ENCODE peak calls at places on chromosomes 2 and 18, in four cellular contexts. One of them, this sample, is unnamed. For H3K79me2, the result is how much of the 10 kb centered on the place peaks cover.

GRCh38 chr2:133888816-133889215 is 320.6 kb upstream of the NCKAP5 start:
- DNase-seq in H1: no peak
- DNase-seq in HepG2: no peak
- DNase-seq in GM12878: no peak
- DNase-seq in this sample: no peak

GRCh38 chr18:78768655-78769501 is 210.7 kb upstream of the SALL3 start:
- DNase-seq in H1: no peak
- DNase-seq in HepG2: no peak
- DNase-seq in GM12878: no peak
- DNase-seq in this sample: no peak

GRCh38 chr2:172328103-172328835 is 99.1 kb upstream of the ITGA6 start:
- DNase-seq in H1: no peak
- DNase-seq in HepG2: no peak
- DNase-seq in GM12878: no peak
- DNase-seq in this sample: no peak

GRCh38 chr2:20179755-20180594 is 45.0 kb downstream of the SDC1 start:
- DNase-seq in H1: no peak
- DNase-seq in HepG2: peak
- DNase-seq in GM12878: no peak
- DNase-seq in this sample: peak

GRCh38 chr18:57793630-57793986 is 9.5 kb downstream of the ATP8B1 start:
- DNase-seq in H1: no peak
- DNase-seq in HepG2: no peak
- DNase-seq in GM12878: no peak
- DNase-seq in this sample: no peak

GRCh38 chr2:55309441-55309840 is 40.4 kb upstream of the MTIF2 start:
- DNase-seq in H1: no peak
- DNase-seq in HepG2: no peak
- DNase-seq in GM12878: no peak
- DNase-seq in this sample: no peak

GRCh38 chr18:44841221-44841620 is 160.5 kb downstream of the SETBP1 start:
- DNase-seq in H1: no peak
- DNase-seq in HepG2: no peak
- DNase-seq in GM12878: no peak
- DNase-seq in this sample: no peak

GRCh38 chr18:79380816-79381806 is 14.6 kb upstream of the NFATC1 start:
- DNase-seq in H1: peak
- DNase-seq in HepG2: peak
- DNase-seq in GM12878: no peak
- DNase-seq in this sample: peak

GRCh38 chr2:240964854-240965295 is 33.5 kb upstream of the SNED1 start:
- DNase-seq in H1: peak
- DNase-seq in HepG2: no peak
- DNase-seq in GM12878: no peak
- DNase-seq in this sample: no peak

GRCh38 chr2:237774811-237775553 is 23.6 kb upstream of the RBM44 start:
- DNase-seq in H1: peak
- DNase-seq in HepG2: peak
- DNase-seq in GM12878: peak
- DNase-seq in this sample: peak

DNA sequence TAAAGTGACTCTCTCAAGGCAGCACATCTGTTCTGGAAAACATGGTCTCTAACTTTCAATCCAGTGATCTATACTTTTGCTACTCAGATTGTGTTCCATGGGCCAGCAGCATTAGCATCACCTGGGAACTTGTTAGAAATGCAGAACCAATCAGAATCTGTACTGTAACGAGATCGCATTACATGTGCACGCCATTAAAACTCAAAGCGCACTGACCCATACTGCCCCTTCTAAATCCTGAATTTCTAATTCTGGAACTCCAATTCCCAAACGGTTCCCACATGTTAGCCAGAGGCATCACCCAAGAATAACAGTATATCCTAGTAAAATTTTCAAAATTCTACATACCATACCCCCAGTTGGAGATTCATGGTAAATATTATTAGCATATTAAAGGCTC is 10.5 kb upstream of the DCTN1 start:
- DNase-seq in H1: no peak
- DNase-seq in HepG2: no peak
- DNase-seq in GM12878: no peak
- DNase-seq in this sample: no peak
- H3K79me2 ChIP-seq in H1: half or more
- H3K79me2 ChIP-seq in HepG2: half or more
- H3K79me2 ChIP-seq in GM12878: under half
- H3K79me2 ChIP-seq in this sample: under half

DNA sequence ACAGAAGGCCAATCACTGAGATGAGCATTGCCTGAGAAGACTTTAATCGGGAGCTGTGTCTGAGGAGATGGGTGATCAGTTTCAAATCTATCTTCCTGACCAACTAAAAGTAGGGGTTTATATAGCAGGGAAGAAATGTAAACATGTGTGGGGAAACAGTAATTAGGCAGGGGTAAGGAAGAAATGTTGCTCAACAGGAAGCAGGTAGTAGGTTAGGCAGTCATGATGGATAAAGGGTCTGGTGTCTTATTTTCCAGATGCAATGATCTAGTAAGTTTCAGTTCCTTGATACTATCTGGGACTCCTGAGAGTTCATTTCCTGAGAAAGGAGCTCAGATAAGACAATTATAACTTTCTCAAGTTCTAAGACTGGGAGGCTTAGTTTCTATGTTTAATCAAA is 33.8 kb upstream of the DNAJC10 start:
- DNase-seq in H1: no peak
- DNase-seq in HepG2: no peak
- DNase-seq in GM12878: no peak
- DNase-seq in this sample: no peak
- TF ChIP-seq HDAC6 in H1: no peak
- TF ChIP-seq HDAC6 in HepG2: no peak
- TF ChIP-seq HDAC6 in GM12878: no peak
- TF ChIP-seq HDAC6 in this sample: no peak

GRCh38 chr2:128302011-128302743 is 16.5 kb downstream of the HS6ST1 start:
- DNase-seq in H1: no peak
- DNase-seq in HepG2: no peak
- DNase-seq in GM12878: no peak
- DNase-seq in this sample: no peak
- H3K79me2 ChIP-seq in H1: half or more
- H3K79me2 ChIP-seq in HepG2: half or more
- H3K79me2 ChIP-seq in GM12878: under half
- H3K79me2 ChIP-seq in this sample: under half

GRCh38 chr18:36328385-36328858 is 30.9 kb downstream of the FHOD3 start:
- DNase-seq in H1: peak
- DNase-seq in HepG2: no peak
- DNase-seq in GM12878: no peak
- DNase-seq in this sample: no peak
- TF ChIP-seq HDAC6 in H1: no peak
- TF ChIP-seq HDAC6 in HepG2: no peak
- TF ChIP-seq HDAC6 in GM12878: no peak
- TF ChIP-seq HDAC6 in this sample: no peak

GRCh38 chr2:86201951-86202692 is 2.9 kb downstream of the MRPL35 start:
- DNase-seq in H1: no peak
- DNase-seq in HepG2: no peak
- DNase-seq in GM12878: no peak
- DNase-seq in this sample: peak
- H3K79me2 ChIP-seq in H1: under half
- H3K79me2 ChIP-seq in HepG2: under half
- H3K79me2 ChIP-seq in GM12878: under half
- H3K79me2 ChIP-seq in this sample: half or more

GRCh38 chr18:73613706-73614340 is 533.8 kb downstream of the FBXO15 start:
- DNase-seq in H1: no peak
- DNase-seq in HepG2: no peak
- DNase-seq in GM12878: no peak
- DNase-seq in this sample: no peak
- TF ChIP-seq HDAC6 in H1: no peak
- TF ChIP-seq HDAC6 in HepG2: no peak
- TF ChIP-seq HDAC6 in GM12878: no peak
- TF ChIP-seq HDAC6 in this sample: no peak

DNA sequence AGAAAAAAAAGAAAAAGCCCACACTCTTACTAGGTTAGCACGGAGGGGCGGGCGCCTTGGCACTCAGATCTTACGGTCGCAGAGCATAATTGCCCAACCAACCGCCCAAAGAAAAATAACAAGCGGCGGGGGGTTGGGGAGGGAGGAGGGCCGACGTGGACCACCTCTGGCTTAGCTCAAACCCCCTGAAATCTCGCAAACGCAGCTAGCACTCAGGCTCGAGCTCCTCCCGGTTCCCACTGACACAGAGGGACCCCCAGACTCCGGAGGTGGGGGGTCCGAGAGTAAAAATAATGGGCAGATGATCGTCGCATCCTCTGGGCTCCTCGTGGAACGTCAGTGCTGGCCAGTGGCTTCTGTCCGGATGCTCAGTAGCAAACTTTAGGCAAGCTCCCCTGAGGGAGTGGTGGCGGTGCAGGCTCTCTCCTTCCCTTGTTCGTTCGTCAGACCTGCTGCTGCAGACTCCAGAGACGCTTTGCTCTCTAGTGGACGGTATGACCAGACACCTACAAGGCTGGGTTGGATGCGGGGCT is 12.0 kb downstream of the CATIP start:
- DNase-seq in H1: peak
- DNase-seq in HepG2: no peak
- DNase-seq in GM12878: no peak
- DNase-seq in this sample: no peak
- H3K79me2 ChIP-seq in H1: under half
- H3K79me2 ChIP-seq in HepG2: under half
- H3K79me2 ChIP-seq in GM12878: under half
- H3K79me2 ChIP-seq in this sample: under half

DNA sequence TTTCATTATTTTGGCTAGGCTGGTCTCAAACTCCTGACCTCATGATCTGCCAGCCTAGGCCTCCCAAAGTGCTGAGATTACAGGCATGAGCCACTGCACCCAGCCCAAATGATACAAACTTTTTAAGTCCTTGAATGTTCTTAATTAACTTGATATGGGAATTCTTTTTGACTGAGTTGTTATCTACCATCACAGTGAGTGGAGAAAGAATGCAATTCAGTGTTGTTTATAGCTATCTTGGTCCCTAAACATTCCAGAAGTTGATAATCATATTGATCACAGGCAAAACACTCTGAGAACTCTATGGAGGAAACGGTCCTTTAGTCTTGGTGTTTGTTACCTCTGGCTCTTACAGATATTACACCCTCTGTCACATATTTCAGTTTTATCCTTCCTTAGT is 1072.5 kb downstream of the SUCLG1 start:
- DNase-seq in H1: no peak
- DNase-seq in HepG2: no peak
- DNase-seq in GM12878: no peak
- DNase-seq in this sample: no peak
- TF ChIP-seq HDAC6 in H1: no peak
- TF ChIP-seq HDAC6 in HepG2: no peak
- TF ChIP-seq HDAC6 in GM12878: no peak
- TF ChIP-seq HDAC6 in this sample: no peak

This sample was measured in K562.